ENCODE peak calls at places on chromosome 6, in four cellular contexts. One of them, this sample, is unnamed.

GRCh38 chr6:160167547-160168391 is 46.2 kb downstream of the SLC22A1 start:
- DNase-seq in fibroblast of mammary gland: no peak
- DNase-seq in IMR-90: no peak
- DNase-seq in hepatocyte: no peak
- DNase-seq in this sample: no peak

GRCh38 chr6:41574002-41574401 is 27.8 kb downstream of the FOXP4 start:
- DNase-seq in fibroblast of mammary gland: no peak
- DNase-seq in IMR-90: no peak
- DNase-seq in hepatocyte: no peak
- DNase-seq in this sample: no peak

GRCh38 chr6:35240838-35241801 is 18.4 kb upstream of the ZNF76 start:
- DNase-seq in fibroblast of mammary gland: peak; percentile 43
- DNase-seq in IMR-90: peak; percentile 44
- DNase-seq in hepatocyte: peak; percentile 87
- DNase-seq in this sample: peak; percentile 62

GRCh38 chr6:143745160-143746133 is 67.7 kb downstream of the PHACTR2 start:
- DNase-seq in fibroblast of mammary gland: peak; percentile 57
- DNase-seq in IMR-90: peak; percentile 76
- DNase-seq in hepatocyte: peak; percentile 80
- DNase-seq in this sample: no peak

GRCh38 chr6:82363368-82364086 is at the start of gene TPBG:
- DNase-seq in fibroblast of mammary gland: peak; percentile 93
- DNase-seq in IMR-90: peak; percentile 82
- DNase-seq in hepatocyte: peak; percentile 79
- DNase-seq in this sample: peak; percentile 88

GRCh38 chr6:3209114-3210023 is 18.1 kb downstream of the TUBB2B start:
- DNase-seq in fibroblast of mammary gland: peak; percentile 98
- DNase-seq in IMR-90: peak; percentile 98
- DNase-seq in hepatocyte: peak; percentile 95
- DNase-seq in this sample: peak; percentile 99

GRCh38 chr6:39333626-39334025 is 11.1 kb upstream of the KCNK16 start:
- DNase-seq in fibroblast of mammary gland: no peak
- DNase-seq in IMR-90: no peak
- DNase-seq in hepatocyte: no peak
- DNase-seq in this sample: no peak

GRCh38 chr6:41288025-41288777 is 1.7 kb upstream of the TREM1 start:
- DNase-seq in fibroblast of mammary gland: peak; percentile 62
- DNase-seq in IMR-90: peak; percentile 11
- DNase-seq in hepatocyte: peak; percentile 57
- DNase-seq in this sample: peak; percentile 58

GRCh38 chr6:140225587-140226438 is 851.4 kb upstream of the CITED2 start:
- DNase-seq in fibroblast of mammary gland: peak; percentile 67
- DNase-seq in IMR-90: peak; percentile 59
- DNase-seq in hepatocyte: no peak
- DNase-seq in this sample: peak; percentile 26

GRCh38 chr6:84623956-84624680 is 140.3 kb downstream of the TBX18 start:
- DNase-seq in fibroblast of mammary gland: peak; percentile 88
- DNase-seq in IMR-90: peak; percentile 84
- DNase-seq in hepatocyte: no peak
- DNase-seq in this sample: peak; percentile 84

GRCh38 chr6:96923871-96924493 is 546 bp upstream of the KLHL32 start:
- DNase-seq in fibroblast of mammary gland: no peak
- DNase-seq in IMR-90: no peak
- DNase-seq in hepatocyte: no peak
- DNase-seq in this sample: no peak

GRCh38 chr6:36368421-36368820 is 19.0 kb downstream of the ETV7 start:
- DNase-seq in fibroblast of mammary gland: no peak
- DNase-seq in IMR-90: peak; percentile 7
- DNase-seq in hepatocyte: no peak
- DNase-seq in this sample: no peak

GRCh38 chr6:4808396-4808795 is 32.2 kb downstream of the CDYL start:
- DNase-seq in fibroblast of mammary gland: no peak
- DNase-seq in IMR-90: no peak
- DNase-seq in hepatocyte: no peak
- DNase-seq in this sample: no peak

GRCh38 chr6:79269877-79270276 is 35.4 kb upstream of the HMGN3 start:
- DNase-seq in fibroblast of mammary gland: peak; percentile 79
- DNase-seq in IMR-90: peak; percentile 43
- DNase-seq in hepatocyte: peak; percentile 49
- DNase-seq in this sample: peak; percentile 66

GRCh38 chr6:40986871-40987270 is 52.1 kb downstream of the UNC5CL start:
- DNase-seq in fibroblast of mammary gland: no peak
- DNase-seq in IMR-90: no peak
- DNase-seq in hepatocyte: no peak
- DNase-seq in this sample: no peak

GRCh38 chr6:36873612-36874011 is 991 bp downstream of the PPIL1 start:
- DNase-seq in fibroblast of mammary gland: no peak
- DNase-seq in IMR-90: no peak
- DNase-seq in hepatocyte: no peak
- DNase-seq in this sample: no peak

DNA sequence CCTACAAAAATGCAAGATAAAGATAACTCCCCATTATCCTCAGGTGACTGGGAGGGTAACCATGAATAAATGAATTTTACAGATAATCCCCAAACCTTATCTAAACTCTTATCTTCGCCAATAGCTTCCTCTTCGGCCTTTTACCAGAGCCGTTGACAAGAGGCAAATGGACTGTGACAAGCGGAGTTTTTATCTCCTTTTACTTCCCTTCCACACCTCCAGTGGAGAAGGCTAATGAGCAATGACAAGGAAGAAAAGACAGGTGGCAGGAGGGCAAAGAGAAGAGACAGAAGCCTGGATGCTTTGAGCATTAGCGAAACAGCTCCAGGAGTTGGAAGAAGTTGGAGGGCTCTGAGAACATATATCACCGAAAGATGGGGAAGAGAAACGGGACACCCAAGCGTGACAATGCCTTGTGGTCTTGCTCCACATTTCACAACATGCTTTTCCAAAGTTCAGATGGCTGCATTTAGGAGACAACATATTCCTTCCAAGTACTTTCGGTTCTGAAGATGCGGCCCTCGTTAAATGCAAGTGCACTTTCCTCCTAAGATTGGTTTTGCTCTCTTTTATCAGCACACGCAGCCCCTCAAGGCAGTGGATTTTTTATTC is 69.2 kb downstream of the PRDM1 start:
- DNase-seq in fibroblast of mammary gland: no peak
- DNase-seq in IMR-90: no peak
- DNase-seq in hepatocyte: no peak
- DNase-seq in this sample: no peak
- H3K4me3 ChIP-seq in fibroblast of mammary gland: no peak overlapping the region
- H3K4me3 ChIP-seq in IMR-90: no peak overlapping the region
- H3K4me3 ChIP-seq in hepatocyte: no peak overlapping the region
- H3K4me3 ChIP-seq in this sample: no peak overlapping the region

GRCh38 chr6:21984135-21984534 is 312.7 kb downstream of the PRL start:
- DNase-seq in fibroblast of mammary gland: no peak
- DNase-seq in IMR-90: no peak
- DNase-seq in hepatocyte: no peak
- DNase-seq in this sample: no peak

GRCh38 chr6:21984551-21984950 is 312.3 kb downstream of the PRL start:
- DNase-seq in fibroblast of mammary gland: no peak
- DNase-seq in IMR-90: no peak
- DNase-seq in hepatocyte: no peak
- DNase-seq in this sample: no peak

GRCh38 chr6:21985904-21986303 is 310.9 kb downstream of the PRL start:
- DNase-seq in fibroblast of mammary gland: no peak
- DNase-seq in IMR-90: no peak
- DNase-seq in hepatocyte: no peak
- DNase-seq in this sample: no peak

GRCh38 chr6:21986703-21987102 is 310.1 kb downstream of the PRL start:
- DNase-seq in fibroblast of mammary gland: no peak
- DNase-seq in IMR-90: no peak
- DNase-seq in hepatocyte: no peak
- DNase-seq in this sample: no peak

GRCh38 chr6:21987501-21987957 is 309.3 kb downstream of the PRL start:
- DNase-seq in fibroblast of mammary gland: peak; percentile 90
- DNase-seq in IMR-90: peak; percentile 97
- DNase-seq in hepatocyte: peak; percentile 90
- DNase-seq in this sample: peak; percentile 78
- H3K4me3 ChIP-seq in fibroblast of mammary gland: no peak overlapping the region
- H3K4me3 ChIP-seq in IMR-90: peak overlapping the region; percentile 5
- H3K4me3 ChIP-seq in hepatocyte: no peak overlapping the region
- H3K4me3 ChIP-seq in this sample: no peak overlapping the region

GRCh38 chr6:11753798-11754197 is 24.8 kb downstream of the ADTRP start:
- DNase-seq in fibroblast of mammary gland: no peak
- DNase-seq in IMR-90: no peak
- DNase-seq in hepatocyte: no peak
- DNase-seq in this sample: no peak

GRCh38 chr6:11755725-11756124 is 22.9 kb downstream of the ADTRP start:
- DNase-seq in fibroblast of mammary gland: peak; percentile 40
- DNase-seq in IMR-90: no peak
- DNase-seq in hepatocyte: no peak
- DNase-seq in this sample: no peak

GRCh38 chr6:11756292-11756691 is 22.3 kb downstream of the ADTRP start:
- DNase-seq in fibroblast of mammary gland: no peak
- DNase-seq in IMR-90: no peak
- DNase-seq in hepatocyte: no peak
- DNase-seq in this sample: no peak

GRCh38 chr6:11756726-11757125 is 21.9 kb downstream of the ADTRP start:
- DNase-seq in fibroblast of mammary gland: no peak
- DNase-seq in IMR-90: no peak
- DNase-seq in hepatocyte: no peak
- DNase-seq in this sample: no peak

GRCh38 chr6:11754625-11755289 is 23.8 kb downstream of the ADTRP start:
- DNase-seq in fibroblast of mammary gland: peak; percentile 88
- DNase-seq in IMR-90: peak; percentile 66
- DNase-seq in hepatocyte: no peak
- DNase-seq in this sample: peak; percentile 46
- H3K4me3 ChIP-seq in fibroblast of mammary gland: no peak overlapping the region
- H3K4me3 ChIP-seq in IMR-90: no peak overlapping the region
- H3K4me3 ChIP-seq in hepatocyte: no peak overlapping the region
- H3K4me3 ChIP-seq in this sample: no peak overlapping the region

DNA sequence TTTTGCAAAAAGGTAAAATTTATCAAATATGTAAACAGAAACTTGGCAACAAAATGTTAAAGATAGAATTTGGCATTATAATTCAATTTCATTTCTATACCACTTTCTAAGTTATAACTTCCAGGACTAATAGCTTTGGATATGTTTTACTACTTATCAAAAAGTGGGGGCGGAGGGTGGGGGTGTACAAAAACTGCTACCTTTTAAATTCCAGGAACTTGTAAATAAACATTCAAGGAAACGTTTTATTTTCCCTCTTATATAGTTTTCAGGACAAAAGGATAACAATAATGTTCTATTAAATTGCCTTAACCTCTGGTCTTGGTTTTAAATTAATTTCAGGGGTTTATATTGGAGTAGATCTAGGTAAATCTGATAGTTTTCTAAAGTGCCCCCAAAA is 103.8 kb downstream of the DST start:
- DNase-seq in fibroblast of mammary gland: no peak
- DNase-seq in IMR-90: no peak
- DNase-seq in hepatocyte: no peak
- DNase-seq in this sample: no peak
- H3K4me3 ChIP-seq in fibroblast of mammary gland: no peak overlapping the region
- H3K4me3 ChIP-seq in IMR-90: peak overlapping the region; percentile 7
- H3K4me3 ChIP-seq in hepatocyte: peak overlapping the region; percentile 57
- H3K4me3 ChIP-seq in this sample: no peak overlapping the region

DNA sequence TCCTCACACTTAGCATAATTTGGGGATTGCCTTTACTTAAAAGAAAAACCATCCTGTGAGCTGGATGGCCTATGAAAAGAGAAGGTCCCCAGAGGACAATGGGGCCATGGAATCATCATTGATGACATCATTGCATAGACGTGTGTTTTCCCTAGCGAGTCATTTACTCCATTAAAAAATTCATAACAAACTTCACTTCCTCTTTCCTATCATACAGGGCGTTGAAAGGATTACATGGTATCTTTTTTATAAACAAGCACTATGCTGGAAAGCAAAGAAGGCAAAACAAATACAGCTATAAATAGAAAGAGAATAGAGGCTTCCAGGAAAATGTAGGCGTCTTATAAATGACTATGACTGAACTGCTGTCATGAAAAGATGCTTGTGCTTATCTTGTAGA is 11.3 kb upstream of the COL12A1 start:
- DNase-seq in fibroblast of mammary gland: peak; percentile 91
- DNase-seq in IMR-90: peak; percentile 88
- DNase-seq in hepatocyte: no peak
- DNase-seq in this sample: peak; percentile 62
- H3K4me3 ChIP-seq in fibroblast of mammary gland: no peak overlapping the region
- H3K4me3 ChIP-seq in IMR-90: no peak overlapping the region
- H3K4me3 ChIP-seq in hepatocyte: no peak overlapping the region
- H3K4me3 ChIP-seq in this sample: no peak overlapping the region

GRCh38 chr6:32110632-32111031 is 1.5 kb upstream of the TNXB start:
- DNase-seq in fibroblast of mammary gland: no peak
- DNase-seq in IMR-90: no peak
- DNase-seq in hepatocyte: no peak
- DNase-seq in this sample: no peak

GRCh38 chr6:32108727-32109113 is 418 bp downstream of the TNXB start:
- DNase-seq in fibroblast of mammary gland: no peak
- DNase-seq in IMR-90: no peak
- DNase-seq in hepatocyte: peak; percentile 3
- DNase-seq in this sample: no peak

GRCh38 chr6:32109765-32110160 is 625 bp upstream of the TNXB start:
- DNase-seq in fibroblast of mammary gland: no peak
- DNase-seq in IMR-90: no peak
- DNase-seq in hepatocyte: no peak
- DNase-seq in this sample: no peak

GRCh38 chr6:32108094-32108627 is 977 bp downstream of the TNXB start:
- DNase-seq in fibroblast of mammary gland: peak; percentile 55
- DNase-seq in IMR-90: peak; percentile 21
- DNase-seq in hepatocyte: peak; percentile 63
- DNase-seq in this sample: no peak

GRCh38 chr6:32109114-32109764 is at the start of gene TNXB:
- DNase-seq in fibroblast of mammary gland: no peak
- DNase-seq in IMR-90: no peak
- DNase-seq in hepatocyte: peak; percentile 28
- DNase-seq in this sample: no peak
- H3K4me3 ChIP-seq in fibroblast of mammary gland: no peak within 1 kb of the TSS
- H3K4me3 ChIP-seq in IMR-90: no peak within 1 kb of the TSS
- H3K4me3 ChIP-seq in hepatocyte: no peak within 1 kb of the TSS
- H3K4me3 ChIP-seq in this sample: no peak within 1 kb of the TSS